ENCODE peak calls at places on chromosomes 2 and 18, in four cellular contexts. V, L, J and T are unnamed samples.

GRCh38 chr2:55155764-55156221 is 76.3 kb downstream of the CLHC1 start:
- DNase-seq in L (no peak), J (no peak), V (no peak), T (no peak)

GRCh38 chr2:5849596-5849995 is 157.4 kb downstream of the SOX11 start:
- DNase-seq in J (no peak), V (no peak), L (no peak), T (no peak)

GRCh38 chr2:129806317-129806716 is 173.1 kb upstream of the RAB6C start:
- DNase-seq in J (no peak), V (no peak), L (no peak), T (no peak)

GRCh38 chr2:10449481-10449831 is 1.3 kb upstream of the ODC1 start:
- DNase-seq in L (no peak), J (no peak), V (no peak), T (no peak)

GRCh38 chr18:59428018-59428417 is 69.0 kb upstream of the LMAN1 start:
- DNase-seq in L (no peak), J (no peak), V (no peak), T (no peak)

GRCh38 chr2:84481702-84482101 is 22.6 kb upstream of the SUCLG1 start:
- DNase-seq in L (no peak), V (no peak), J (no peak), T (no peak)

GRCh38 chr18:57359433-57359832 is 7.1 kb downstream of the ST8SIA3 start:
- DNase-seq in J (no peak), V (no peak), L (no peak), T (no peak)

GRCh38 chr2:196750291-196750923 is 49.1 kb downstream of the GTF3C3 start:
- DNase-seq in L (no peak), J (no peak), V (no peak), T (no peak)

GRCh38 chr2:72750977-72751639 is 74.7 kb downstream of the EXOC6B start:
- DNase-seq in L (no peak), V (no peak), J (no peak), T (no peak)

GRCh38 chr2:27306657-27307544 is 1.3 kb downstream of the UCN start:
- DNase-seq in L (no peak), J (no peak), V (no peak), T (no peak)

GRCh38 chr2:233356546-233357308 is 2.4 kb downstream of the DGKD start:
- DNase-seq in V (no peak), L (peak; percentile 44), J (no peak), T (no peak)

GRCh38 chr18:79543861-79544385 is 135.7 kb upstream of the CTDP1 start:
- DNase-seq in V (no peak), L (no peak), J (no peak), T (no peak)

GRCh38 chr2:8324164-8324848 is 357.6 kb upstream of the ID2 start:
- DNase-seq in J (no peak), L (no peak), V (no peak), T (no peak)

GRCh38 chr2:235494716-235495372 is 1.0 kb downstream of the AGAP1 start:
- DNase-seq in J (no peak), L (no peak), V (no peak), T (no peak)

GRCh38 chr2:144147356-144147755 is 372.6 kb downstream of the ZEB2 start:
- DNase-seq in J (no peak), V (no peak), L (no peak), T (no peak)

GRCh38 chr2:175003875-175004729 is 1.1 kb downstream of the CHN1 start:
- DNase-seq in L (no peak), V (no peak), J (no peak), T (no peak)

GRCh38 chr2:223488814-223489213 is 113.3 kb downstream of the SCG2 start:
- DNase-seq in J (no peak), V (no peak), L (no peak), T (no peak)

GRCh38 chr2:11175293-11175795 is 20.1 kb downstream of the SLC66A3 start:
- DNase-seq in V (no peak), J (no peak), L (no peak), T (no peak)

GRCh38 chr2:177799531-177799930 is 273.0 kb downstream of the PDE11A start:
- DNase-seq in J (no peak), V (no peak), L (peak; percentile 24), T (no peak)

GRCh38 chr18:22503803-22504202 is 86.1 kb upstream of the CTAGE1 start:
- DNase-seq in L (no peak), V (no peak), J (no peak), T (no peak)

GRCh38 chr2:200525066-200525465 is 941 bp upstream of the SGO2 start:
- DNase-seq in V (no peak), L (no peak), J (no peak), T (no peak)

GRCh38 chr2:119225084-119225864 is 1.6 kb downstream of the STEAP3 start:
- DNase-seq in V (no peak), L (peak; percentile 31), J (no peak), T (no peak)

GRCh38 chr18:75475228-75475627 is 47.7 kb upstream of the SMIM21 start:
- DNase-seq in L (no peak), V (no peak), J (no peak), T (peak; percentile 80)

GRCh38 chr2:19362094-19362649 is 3.7 kb upstream of the OSR1 start:
- DNase-seq in V (no peak), L (no peak), J (no peak), T (no peak)

GRCh38 chr2:11030909-11031308 is 119.2 kb downstream of the KCNF1 start:
- DNase-seq in V (no peak), J (no peak), L (no peak), T (no peak)

GRCh38 chr18:58161659-58162058 is 117.6 kb downstream of the NEDD4L start:
- DNase-seq in L (no peak), V (no peak), J (no peak), T (peak; percentile 67)

GRCh38 chr2:241898681-241899270 is 29.2 kb downstream of the RTP5 start:
- DNase-seq in L (no peak), V (no peak), J (no peak), T (no peak)

GRCh38 chr2:111684611-111685010 is 199.4 kb downstream of the ANAPC1 start:
- DNase-seq in J (no peak), V (no peak), L (no peak), T (no peak)

GRCh38 chr2:61898810-61899209 is 6.7 kb upstream of the COMMD1 start:
- DNase-seq in L (peak; percentile 43), J (no peak), V (no peak), T (no peak)

GRCh38 chr2:9359463-9359862 is 63.9 kb downstream of the ITGB1BP1 start:
- DNase-seq in L (no peak), J (no peak), V (no peak), T (no peak)

GRCh38 chr18:79531386-79531785 is 135.7 kb downstream of the NFATC1 start:
- DNase-seq in J (no peak), L (no peak), V (no peak), T (no peak)

DNA sequence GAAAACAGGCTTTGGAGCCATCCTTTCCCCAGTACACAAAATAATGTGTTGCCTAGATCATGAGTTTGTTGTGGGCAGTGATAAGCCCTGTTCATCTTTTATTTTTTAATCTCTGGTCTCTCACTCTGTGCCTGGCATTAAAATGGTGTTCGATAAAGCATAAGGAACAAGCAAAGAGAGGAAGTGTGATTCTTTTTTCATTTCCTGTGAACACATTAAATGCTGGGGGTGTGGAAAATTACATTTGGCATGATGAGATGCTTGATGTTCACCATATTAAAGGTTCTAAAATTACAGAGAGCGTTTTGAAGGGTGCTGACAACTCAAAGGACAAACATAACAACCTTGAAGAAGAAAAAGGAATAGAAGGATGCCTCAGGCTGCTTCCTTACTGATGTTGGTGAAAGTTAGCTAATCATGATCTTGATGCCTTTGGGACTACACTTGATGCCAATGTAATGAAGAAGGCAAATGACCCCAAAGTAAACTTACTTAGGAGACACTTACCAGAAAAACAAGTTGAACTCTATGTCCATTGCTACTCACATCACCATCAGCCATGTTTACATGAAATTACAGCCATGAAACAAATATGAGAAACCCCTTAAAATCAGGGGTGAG is 33.0 kb downstream of the TMEFF2 start:
- DNase-seq in V (no peak), L (no peak), J (no peak), T (no peak)
- H3K4me3 ChIP-seq in V (no peak overlapping the region), L (no peak overlapping the region), J (peak overlapping the region; percentile 63), T (no peak overlapping the region)

DNA sequence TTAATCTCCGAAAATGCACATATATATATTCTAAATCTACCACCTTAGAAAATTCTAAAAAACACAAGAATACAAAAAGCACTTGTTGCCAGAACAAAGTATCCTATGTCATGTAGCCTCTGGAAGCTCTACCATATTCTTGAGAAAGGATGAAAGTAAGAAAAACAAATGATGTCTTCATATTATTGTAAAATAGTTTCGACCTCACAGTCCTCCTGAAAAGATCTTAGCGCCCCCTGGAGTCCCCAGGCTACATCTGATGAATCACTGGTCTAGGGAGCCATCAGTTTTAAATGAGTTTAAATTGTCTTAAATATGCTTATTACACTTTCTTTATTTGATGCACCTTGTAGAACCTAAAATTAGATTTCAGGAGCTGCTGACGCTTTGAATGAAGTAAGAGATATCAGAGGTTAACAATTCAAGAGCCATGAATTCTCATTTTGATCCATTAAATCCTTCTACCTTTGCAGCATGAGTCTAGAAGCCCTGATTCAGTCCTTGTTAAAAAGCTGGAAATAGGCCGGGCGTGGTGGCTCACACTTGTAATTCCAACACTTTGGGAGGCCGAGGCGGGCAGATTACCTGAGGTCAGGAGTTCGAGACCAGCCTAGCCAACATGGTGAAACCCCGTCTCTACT is 138.8 kb downstream of the MCFD2 start:
- DNase-seq in V (peak; percentile 26), L (peak; percentile 63), J (no peak), T (peak; percentile 2)
- TF ChIP-seq CTCF in V (peak; percentile 44), L (peak; percentile 78), J (peak; percentile 55), T (peak; percentile 56)

DNA sequence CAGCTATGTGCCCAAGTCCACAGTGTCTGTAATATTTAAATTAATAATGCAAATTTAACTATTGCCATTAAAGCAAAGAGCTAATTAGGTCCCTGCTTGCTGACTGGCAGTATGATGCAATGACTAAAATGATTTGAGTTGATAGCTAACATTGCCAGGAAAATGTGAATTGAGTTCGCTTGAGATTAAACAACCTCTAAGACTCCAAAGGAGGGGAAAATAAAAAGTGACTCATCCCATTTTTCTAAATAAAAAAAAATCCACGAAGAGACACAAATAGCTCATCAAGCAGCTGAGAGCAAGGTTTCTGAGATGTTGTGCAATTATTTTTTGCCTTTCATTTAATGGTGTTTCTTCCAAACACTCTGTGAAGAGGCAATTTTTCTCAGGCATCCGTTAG is 413.0 kb downstream of the MTX2 start:
- DNase-seq in V (no peak), J (no peak), L (no peak), T (no peak)
- H3K4me3 ChIP-seq in V (no peak overlapping the region), J (no peak overlapping the region), L (no peak overlapping the region), T (no peak overlapping the region)

DNA sequence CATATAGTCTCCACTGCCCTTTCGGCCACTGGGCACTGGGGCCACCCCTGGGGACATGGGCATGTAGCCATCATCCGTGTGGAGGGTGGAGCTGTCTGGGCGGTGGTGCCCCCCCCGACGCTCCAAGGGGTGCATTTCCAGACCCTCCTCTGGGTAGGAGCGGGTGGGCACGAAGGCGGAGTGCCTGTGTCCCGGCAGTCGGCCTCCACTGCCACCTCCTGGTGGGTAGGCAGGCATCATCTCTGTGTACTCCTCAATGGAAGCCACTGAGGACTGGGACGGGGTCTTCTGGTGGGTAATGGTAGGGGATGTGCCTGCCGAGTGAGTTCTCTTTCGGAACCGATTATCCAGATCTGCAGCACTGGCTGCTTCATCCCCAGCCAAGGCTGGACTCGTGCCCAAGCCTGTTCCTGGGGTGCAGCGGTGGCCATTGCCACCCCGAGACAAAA is 2.8 kb downstream of the IRS1 start:
- DNase-seq in V (peak; percentile 58), L (no peak), J (no peak), T (no peak)
- TF ChIP-seq CTCF in V (peak; percentile 70), L (peak; percentile 38), J (no peak), T (peak; percentile 9)